ENCODE peak calls at places on chromosome 18, in four cellular contexts. K is K562, T is HepG2, O is WTC11. F is an unnamed sample.

GRCh38 chr18:41113885-41114482 is 841.0 kb upstream of the PIK3C3 start:
- DNase-seq in K (no peak), T (no peak), O (no peak), F (no peak)

GRCh38 chr18:26556573-26556972 is 8.2 kb upstream of the KCTD1 start:
- DNase-seq in K (no peak), T (no peak), O (no peak), F (no peak)

GRCh38 chr18:37299471-37300304 is 265.9 kb downstream of the CELF4 start:
- DNase-seq in K (peak), T (peak), O (no peak), F (peak)

GRCh38 chr18:79791141-79791972 is 6.4 kb upstream of the KCNG2 start:
- DNase-seq in K (no peak), T (peak), O (no peak), F (peak)

GRCh38 chr18:26089247-26090129 is 925 bp downstream of the SS18 start:
- DNase-seq in K (peak), T (peak), O (no peak), F (peak)

GRCh38 chr18:23673725-23674124 is 11.0 kb upstream of the ANKRD29 start:
- DNase-seq in K (no peak), T (no peak), O (no peak), F (no peak)

GRCh38 chr18:55334875-55335274 is 253.1 kb downstream of the TCF4 start:
- DNase-seq in K (no peak), T (no peak), O (no peak), F (no peak)

GRCh38 chr18:56158676-56159075 is 479.7 kb downstream of the TXNL1 start:
- DNase-seq in K (no peak), T (no peak), O (no peak), F (no peak)

GRCh38 chr18:10660485-10660884 is 134.7 kb downstream of the NAPG start:
- DNase-seq in K (no peak), T (no peak), O (no peak), F (no peak)

GRCh38 chr18:12391487-12392136 is 14.6 kb upstream of the AFG3L2 start:
- DNase-seq in K (peak), T (peak), O (peak), F (peak)

GRCh38 chr18:23528580-23529472 is 25.5 kb downstream of the RMC1 start:
- DNase-seq in K (peak), T (no peak), O (no peak), F (no peak)

GRCh38 chr18:24274822-24275221 is 122.8 kb downstream of the OSBPL1A start:
- DNase-seq in K (no peak), T (no peak), O (no peak), F (no peak)

GRCh38 chr18:21255211-21255610 is 13.2 kb downstream of the GREB1L start:
- DNase-seq in K (no peak), T (no peak), O (no peak), F (no peak)

DNA sequence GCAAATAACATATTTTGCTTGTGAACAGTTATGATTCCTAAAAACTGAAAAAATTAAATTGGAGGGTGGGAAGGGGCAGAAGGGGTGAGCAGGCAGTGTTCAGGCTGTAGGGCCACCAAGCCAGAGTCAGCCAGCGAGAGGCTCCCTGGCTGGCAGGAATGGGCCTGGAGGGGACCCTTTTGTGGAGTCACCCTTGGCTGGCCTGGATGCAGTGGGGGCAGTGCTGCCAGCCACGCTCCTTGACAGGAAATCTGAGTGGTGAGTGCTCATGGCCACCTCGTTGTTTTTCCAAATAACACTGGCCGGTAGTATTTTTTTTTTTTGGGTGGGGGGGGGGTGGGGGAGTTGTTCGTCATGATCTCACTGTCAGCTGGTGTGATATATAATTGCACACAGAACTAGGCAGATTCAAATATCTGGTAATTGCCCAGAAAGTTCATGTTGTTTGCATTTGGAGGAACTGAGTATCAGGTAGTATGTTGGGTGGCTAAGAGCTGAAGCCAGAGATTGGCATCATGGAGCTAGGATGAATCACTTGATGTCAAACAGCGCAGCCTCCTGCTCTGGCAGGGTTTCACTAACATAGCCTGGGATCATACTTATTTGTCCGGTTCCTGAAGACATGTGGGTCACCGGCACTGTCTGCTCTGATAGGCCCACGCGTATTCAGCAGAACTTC is 160.0 kb downstream of the PTGR3 start:
- DNase-seq in K (no peak), T (no peak), O (no peak), F (no peak)
- TF ChIP-seq HMGXB4 in K (no peak), T (no peak), O (no peak), F (no peak)

DNA sequence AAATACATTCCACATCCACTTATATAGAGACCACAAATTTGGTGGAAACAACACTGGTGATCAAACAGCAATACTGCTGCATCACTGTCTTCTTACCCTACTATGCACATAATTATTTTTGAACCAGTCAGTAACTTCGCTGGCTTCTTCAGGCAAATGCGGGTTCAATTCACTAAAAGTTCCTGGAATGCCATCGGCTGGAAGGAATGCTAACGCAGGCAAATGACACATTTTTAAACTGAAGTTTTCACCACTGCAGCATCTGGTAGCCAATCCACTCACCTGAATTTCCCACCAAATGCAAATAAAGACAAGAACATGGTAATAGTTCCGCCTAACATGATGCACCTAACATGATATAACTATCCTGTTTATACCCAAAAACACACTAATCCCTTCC is 10.0 kb upstream of the HDHD2 start:
- DNase-seq in K (no peak), T (no peak), O (no peak), F (no peak)
- TF ChIP-seq HMGXB4 in K (no peak), T (no peak), O (no peak), F (no peak)

GRCh38 chr18:78682716-78683115 is 296.9 kb upstream of the SALL3 start:
- DNase-seq in K (no peak), T (no peak), O (no peak), F (no peak)

GRCh38 chr18:78685250-78685979 is 294.2 kb upstream of the SALL3 start:
- DNase-seq in K (no peak), T (no peak), O (no peak), F (no peak)

GRCh38 chr18:78681934-78682333 is 297.7 kb upstream of the SALL3 start:
- DNase-seq in K (no peak), T (no peak), O (no peak), F (no peak)

GRCh38 chr18:78681396-78681795 is 298.2 kb upstream of the SALL3 start:
- DNase-seq in K (no peak), T (no peak), O (no peak), F (no peak)

GRCh38 chr18:78683191-78684010 is 296.2 kb upstream of the SALL3 start:
- DNase-seq in K (no peak), T (no peak), O (no peak), F (no peak)
- TF ChIP-seq HMGXB4 in K (no peak), T (no peak), O (no peak), F (no peak)

GRCh38 chr18:47150824-47151366 is 595 bp upstream of the HDHD2 start:
- DNase-seq in K (no peak), T (peak), O (no peak), F (no peak)

GRCh38 chr18:47151457-47151856 is 1.2 kb upstream of the HDHD2 start:
- DNase-seq in K (no peak), T (no peak), O (no peak), F (no peak)

GRCh38 chr18:47149457-47150028 is 757 bp downstream of the HDHD2 start:
- DNase-seq in K (peak), T (peak), O (no peak), F (peak)

DNA sequence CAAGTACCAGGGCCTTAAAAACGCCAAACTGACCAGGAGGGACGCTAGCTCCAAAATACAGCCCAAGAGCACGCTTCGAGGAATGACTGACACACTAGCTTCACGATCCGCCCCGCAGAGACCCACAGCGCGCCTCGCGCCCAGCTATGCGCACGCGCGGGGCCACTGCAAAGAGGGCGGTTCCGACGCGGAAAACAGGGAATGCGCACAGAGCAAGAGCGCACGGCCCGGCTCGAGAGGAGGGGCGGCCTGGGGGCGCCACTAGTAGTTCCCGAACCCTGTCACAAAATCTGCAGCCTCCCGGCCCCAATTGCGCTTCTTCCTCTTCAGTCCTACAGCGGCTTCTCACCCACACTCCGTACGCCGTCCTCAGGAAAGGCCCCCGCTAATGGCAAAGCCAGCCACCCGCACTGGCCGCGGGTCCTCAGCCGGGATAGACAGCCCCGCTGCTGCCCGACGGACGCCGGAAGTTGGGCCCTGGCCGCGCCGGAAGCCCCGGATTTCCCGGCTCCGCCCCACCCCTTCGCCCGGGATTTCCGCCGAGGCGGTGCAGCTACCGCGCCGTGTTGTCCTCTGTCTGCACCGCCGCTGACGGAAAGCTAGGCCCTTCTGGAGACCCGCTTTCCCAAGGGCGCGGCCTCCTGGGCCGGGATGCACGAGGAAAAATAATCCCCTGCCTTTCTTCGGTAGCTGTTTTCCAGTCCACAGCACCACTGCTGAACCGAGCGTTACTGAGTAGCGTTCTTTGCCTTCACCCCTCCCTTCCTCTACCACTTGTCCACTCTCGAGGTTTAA is at the start of gene HDHD2:
- DNase-seq in K (peak), T (peak), O (peak), F (peak)
- TF ChIP-seq HMGXB4 in K (no peak), T (peak), O (peak), F (no peak)